ENCODE peak calls at places on chromosomes 2 and 18, in five cellular contexts. I, O, L, E and F are unnamed samples.

GRCh38 chr2:70248810-70249438 is 496 bp upstream of the TIA1 start:
- DNase-seq in I (no peak), O (no peak), L (no peak), E (no peak), F (no peak)

GRCh38 chr2:154686162-154686561 is 12.3 kb upstream of the KCNJ3 start:
- DNase-seq in I (no peak), O (no peak), L (no peak), E (no peak), F (no peak)

GRCh38 chr2:240296611-240297552 is 138.6 kb upstream of the GPC1 start:
- DNase-seq in I (no peak), O (no peak), L (peak; percentile 28), E (no peak), F (no peak)

GRCh38 chr18:72993245-72993644 is 125.5 kb upstream of the NETO1 start:
- DNase-seq in I (no peak), O (no peak), L (no peak), E (no peak), F (no peak)

GRCh38 chr2:240259201-240259923 is 118.9 kb upstream of the OTOS start:
- DNase-seq in I (no peak), O (no peak), L (no peak), E (no peak), F (no peak)

GRCh38 chr2:162885281-162886070 is 46.9 kb upstream of the KCNH7 start:
- DNase-seq in I (no peak), O (no peak), L (no peak), E (no peak), F (no peak)

GRCh38 chr2:20645301-20645701 is 5.6 kb downstream of the HS1BP3 start:
- DNase-seq in I (no peak), O (no peak), L (no peak), E (no peak), F (no peak)

GRCh38 chr2:220198911-220199310 is 571.5 kb downstream of the SLC4A3 start:
- DNase-seq in I (peak; percentile 90), O (no peak), L (no peak), E (peak; percentile 47), F (no peak)

GRCh38 chr2:25453199-25453903 is 111.6 kb upstream of the DNMT3A start:
- DNase-seq in I (no peak), O (no peak), L (no peak), E (no peak), F (peak; percentile 68)

GRCh38 chr2:10814571-10815331 is 2.2 kb upstream of the PDIA6 start:
- DNase-seq in I (no peak), O (peak; percentile 50), L (no peak), E (no peak), F (no peak)
- TF ChIP-seq CTCF in I (no peak), O (no peak), L (peak; percentile 35), E (no peak), F (no peak)

GRCh38 chr18:74040459-74041332 is 106.9 kb downstream of the FBXO15 start:
- DNase-seq in I (peak; percentile 18), O (no peak), L (peak; percentile 82), E (peak; percentile 5), F (peak; percentile 65)
- TF ChIP-seq CTCF in I (peak; percentile 61), O (no peak), L (peak; percentile 88), E (peak; percentile 76), F (peak; percentile 83)

GRCh38 chr2:197873293-197873701 is 68.9 kb downstream of the PLCL1 start:
- DNase-seq in I (peak; percentile 88), O (no peak), L (peak; percentile 63), E (peak; percentile 36), F (no peak)
- TF ChIP-seq CTCF in I (peak; percentile 40), O (no peak), L (peak; percentile 33), E (no peak), F (no peak)

DNA sequence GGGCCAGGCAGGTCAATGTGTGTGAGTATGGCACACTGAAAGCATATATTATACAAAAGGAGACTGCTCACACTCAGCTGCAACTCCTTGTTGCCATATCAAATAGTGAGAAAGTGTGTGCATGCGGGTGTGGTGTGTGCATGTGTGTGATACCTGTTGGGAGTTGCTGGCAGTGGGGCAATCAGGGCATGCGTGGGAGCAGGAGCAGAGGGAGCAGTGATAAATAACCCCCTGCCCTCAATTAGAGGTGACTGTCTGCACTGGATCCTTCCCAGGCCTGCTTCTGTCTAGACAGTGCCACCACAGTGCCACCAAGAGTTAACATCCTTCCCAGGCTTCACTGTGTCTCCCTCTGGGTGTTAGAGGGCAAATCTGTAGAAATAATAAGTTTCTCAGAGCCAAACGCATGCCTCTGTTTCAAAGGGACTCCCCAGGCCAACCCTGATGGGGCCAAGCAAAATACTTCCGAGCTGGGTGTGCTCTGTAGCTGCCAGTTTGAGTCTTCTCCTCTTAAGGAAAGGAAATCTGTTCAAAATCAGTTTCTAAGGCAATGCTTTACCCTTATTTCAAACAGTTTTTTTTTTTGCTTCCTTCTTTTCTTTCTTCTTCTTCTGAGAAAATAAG is 45.5 kb downstream of the RDH14 start:
- DNase-seq in I (no peak), O (no peak), L (no peak), E (no peak), F (no peak)
- TF ChIP-seq CTCF in I (no peak), O (no peak), L (no peak), E (no peak), F (no peak)

GRCh38 chr18:48924621-48925601 is 25.9 kb downstream of the SMAD7 start:
- DNase-seq in I (no peak), O (peak; percentile 20), L (no peak), E (no peak), F (no peak)
- TF ChIP-seq CTCF in I (no peak), O (no peak), L (no peak), E (no peak), F (no peak)

GRCh38 chr2:232886632-232887031 is 16.6 kb downstream of the SNORC start:
- DNase-seq in I (no peak), O (no peak), L (no peak), E (no peak), F (no peak)

GRCh38 chr2:232886176-232886575 is 16.1 kb downstream of the SNORC start:
- DNase-seq in I (no peak), O (no peak), L (no peak), E (no peak), F (no peak)

GRCh38 chr2:232888099-232888836 is 18.2 kb downstream of the SNORC start:
- DNase-seq in I (no peak), O (no peak), L (no peak), E (no peak), F (no peak)

GRCh38 chr2:232888839-232889529 is 18.9 kb downstream of the SNORC start:
- DNase-seq in I (no peak), O (no peak), L (no peak), E (no peak), F (no peak)

GRCh38 chr2:232887171-232887850 is 17.2 kb downstream of the SNORC start:
- DNase-seq in I (no peak), O (no peak), L (peak; percentile 58), E (no peak), F (no peak)
- TF ChIP-seq CTCF in I (peak; percentile 21), O (peak; percentile 4), L (peak; percentile 56), E (peak; percentile 20), F (no peak)

DNA sequence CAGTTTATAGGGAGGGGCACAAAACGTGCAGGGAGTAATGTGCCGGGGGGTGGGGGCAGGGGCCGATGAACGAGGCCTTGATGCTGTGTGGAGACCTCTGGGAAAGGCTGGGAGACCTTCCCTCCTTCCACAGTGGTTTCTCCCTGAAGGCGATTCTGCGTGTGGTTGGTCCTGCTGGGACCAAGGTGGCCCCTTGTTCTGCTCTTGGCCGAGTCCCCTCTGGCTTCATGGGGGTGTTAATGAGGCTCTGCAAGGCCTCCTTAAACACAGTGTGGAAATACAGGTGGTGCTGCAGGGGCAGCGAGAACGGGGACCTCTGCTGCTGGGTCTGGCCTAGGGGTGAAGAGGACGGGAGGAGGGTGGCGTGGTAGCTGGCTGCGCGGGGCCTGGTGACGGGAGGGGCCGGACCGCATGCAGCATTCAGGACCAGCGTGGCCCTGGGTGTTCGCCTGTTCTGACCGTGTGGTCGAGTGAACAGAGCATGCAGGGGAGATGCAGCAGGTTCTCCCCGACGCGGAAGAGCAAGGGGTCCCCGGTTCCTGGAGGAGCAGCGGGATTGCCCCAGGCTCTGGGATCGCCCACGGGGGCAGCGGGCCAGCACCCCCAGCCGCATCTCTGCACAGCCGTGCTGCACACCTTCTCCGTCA is 42.1 kb upstream of the KCNG2 start:
- DNase-seq in I (no peak), O (no peak), L (no peak), E (no peak), F (no peak)
- TF ChIP-seq CTCF in I (no peak), O (no peak), L (no peak), E (no peak), F (no peak)

GRCh38 chr2:177484396-177484795 is 91.8 kb downstream of the AGPS start:
- DNase-seq in I (no peak), O (no peak), L (no peak), E (no peak), F (no peak)

GRCh38 chr2:177489719-177490301 is 97.2 kb downstream of the AGPS start:
- DNase-seq in I (peak; percentile 42), O (peak; percentile 55), L (no peak), E (peak; percentile 12), F (peak; percentile 5)
- TF ChIP-seq CTCF in I (peak; percentile 72), O (peak; percentile 42), L (peak; percentile 75), E (peak; percentile 55), F (no peak)